ENCODE peak calls at places on chromosomes 2 and 18, in six cellular contexts. J is heart left ventricle, H is adrenal gland, C is body of pancreas, I is gastrocnemius medialis, R is esophagus squamous epithelium. B is an unnamed sample.

GRCh38 chr18:22282311-22283235 is 113.2 kb downstream of the GATA6 start:
- DNase-seq in J (no peak), C (no peak), R (no peak), H (no peak), I (no peak), B (no peak)

GRCh38 chr2:190578158-190579057 is 43.9 kb upstream of the NEMP2 start:
- DNase-seq in R (no peak), J (peak; percentile 56), C (peak; percentile 14), H (no peak), I (no peak), B (no peak)

GRCh38 chr18:58785171-58785805 is 79.4 kb upstream of the ZNF532 start:
- DNase-seq in C (peak; percentile 32), J (no peak), H (no peak), R (no peak), I (no peak), B (no peak)

GRCh38 chr2:45287040-45287439 is 277.8 kb upstream of the SIX2 start:
- DNase-seq in C (no peak), I (no peak), J (no peak), H (no peak), R (no peak), B (no peak)

GRCh38 chr2:96091711-96092579 is 24.4 kb downstream of the ADRA2B start:
- DNase-seq in C (peak; percentile 63), R (no peak), I (no peak), J (no peak), H (no peak), B (no peak)

GRCh38 chr2:16756831-16757644 is 91.4 kb upstream of the CYRIA start:
- DNase-seq in I (peak; percentile 54), C (peak; percentile 77), J (peak; percentile 78), R (no peak), H (peak; percentile 77), B (peak; percentile 73)

GRCh38 chr18:21053127-21053526 is 58.5 kb downstream of the ROCK1 start:
- DNase-seq in I (no peak), J (no peak), H (no peak), R (no peak), C (no peak), B (no peak)

GRCh38 chr18:62781893-62782292 is 66.6 kb downstream of the PHLPP1 start:
- DNase-seq in C (peak; percentile 7), I (peak; percentile 37), H (peak; percentile 75), J (no peak), R (no peak), B (no peak)

GRCh38 chr2:170716851-170717598 is 1.9 kb downstream of the SP5 start:
- DNase-seq in C (peak; percentile 37), H (peak; percentile 17), I (no peak), J (peak; percentile 19), R (no peak), B (peak; percentile 23)

GRCh38 chr2:111155610-111156009 is 34.9 kb downstream of the BCL2L11 start:
- DNase-seq in C (no peak), R (no peak), H (no peak), I (no peak), J (no peak), B (no peak)

GRCh38 chr2:173079968-173080860 is 4.6 kb downstream of the MAP3K20 start:
- DNase-seq in I (no peak), C (no peak), J (no peak), H (no peak), R (no peak), B (no peak)

GRCh38 chr2:65390134-65390533 is 42.3 kb downstream of the SPRED2 start:
- DNase-seq in I (no peak), H (no peak), C (no peak), R (no peak), J (no peak), B (no peak)

GRCh38 chr2:50014168-50014567 is 859.9 kb upstream of the FSHR start:
- DNase-seq in H (no peak), C (no peak), R (no peak), J (no peak), I (no peak), B (no peak)

GRCh38 chr18:67043276-67043675 is 439.4 kb upstream of the CDH19 start:
- DNase-seq in I (no peak), C (no peak), H (no peak), J (no peak), R (no peak), B (no peak)

GRCh38 chr18:23176701-23177432 is 41.6 kb downstream of the CABLES1 start:
- DNase-seq in C (no peak), R (no peak), J (no peak), I (no peak), H (no peak), B (no peak)

GRCh38 chr18:51236225-51236624 is 38.7 kb upstream of the MEX3C start:
- DNase-seq in H (peak; percentile 25), R (no peak), C (no peak), I (no peak), J (no peak), B (no peak)

GRCh38 chr2:53475320-53475719 is 292.3 kb upstream of the CHAC2 start:
- DNase-seq in I (no peak), H (no peak), J (no peak), R (no peak), C (no peak), B (no peak)

GRCh38 chr2:9382604-9383235 is 40.6 kb downstream of the ITGB1BP1 start:
- DNase-seq in I (no peak), J (no peak), C (no peak), H (no peak), R (no peak), B (no peak)

GRCh38 chr2:60806988-60807681 is 51.1 kb downstream of the PAPOLG start:
- DNase-seq in J (no peak), R (no peak), H (no peak), C (no peak), I (no peak), B (no peak)

GRCh38 chr18:77001979-77002378 is 130.6 kb downstream of the MBP start:
- DNase-seq in R (no peak), H (no peak), J (no peak), C (no peak), I (no peak), B (no peak)

GRCh38 chr2:6826081-6826913 is 39.4 kb downstream of the CMPK2 start:
- DNase-seq in H (peak; percentile 24), I (no peak), C (peak; percentile 32), J (no peak), R (no peak), B (peak; percentile 40)

GRCh38 chr18:78899241-78899640 is 80.4 kb upstream of the SALL3 start:
- DNase-seq in I (no peak), J (no peak), C (no peak), R (no peak), H (no peak), B (no peak)

GRCh38 chr18:49899647-49900330 is 86.5 kb upstream of the ACAA2 start:
- DNase-seq in H (no peak), C (peak; percentile 84), R (no peak), I (no peak), J (no peak), B (no peak)

GRCh38 chr2:63881208-63881607 is 39.5 kb downstream of the UGP2 start:
- DNase-seq in R (no peak), C (no peak), J (no peak), I (no peak), H (no peak), B (no peak)

GRCh38 chr2:58432491-58433166 is 191.5 kb upstream of the FANCL start:
- DNase-seq in J (no peak), C (no peak), R (no peak), I (no peak), H (no peak), B (no peak)

GRCh38 chr2:115738138-115738537 is 1295.7 kb downstream of the DPP10 start:
- DNase-seq in R (no peak), C (no peak), I (no peak), H (no peak), J (no peak), B (no peak)

GRCh38 chr2:220555961-220556360 is 928.5 kb downstream of the SLC4A3 start:
- DNase-seq in I (no peak), R (no peak), H (no peak), C (no peak), J (no peak), B (no peak)
- TF ChIP-seq POLR2A in I (no peak), R (no peak), H (no peak), C (no peak), J (no peak), B (no peak)

DNA sequence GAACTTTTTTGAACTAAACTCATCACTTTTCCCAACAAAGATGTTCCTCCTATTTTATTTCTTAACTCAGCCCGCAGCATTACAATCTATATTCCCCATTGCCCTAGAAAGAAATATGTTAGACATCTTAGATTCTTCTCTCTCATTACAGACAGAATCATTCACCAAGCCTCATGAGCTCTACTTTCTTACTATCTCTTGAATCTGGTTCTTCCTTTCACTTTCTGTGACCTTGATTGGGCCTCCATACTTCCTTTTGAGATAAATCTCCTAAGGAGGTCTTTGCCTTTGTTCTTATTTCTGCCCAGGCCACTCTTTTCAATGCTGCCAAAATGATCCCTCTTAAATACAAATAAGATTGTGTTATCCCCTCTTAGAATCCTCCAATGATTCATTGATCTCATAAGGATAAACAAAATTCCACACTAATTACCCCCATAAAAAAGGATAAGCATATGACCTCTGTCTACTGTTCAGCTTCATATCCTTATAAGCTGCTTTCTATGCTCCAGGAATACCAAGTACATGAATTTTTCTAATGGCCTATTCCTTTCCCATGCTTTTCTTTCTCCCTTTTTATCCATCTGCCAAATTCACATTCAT is 400.0 kb downstream of the ARHGAP15 start:
- DNase-seq in H (no peak), C (no peak), I (no peak), J (no peak), R (no peak), B (no peak)
- H3K4me1 ChIP-seq in H (no peaks in the 10 kb centered on the region), C (peaks cover under 1% of the 10 kb centered on the region), I (no peaks in the 10 kb centered on the region), J (no peaks in the 10 kb centered on the region), R (peaks cover 14% of the 10 kb centered on the region), B (no peaks in the 10 kb centered on the region)

GRCh38 chr2:54577035-54577434 is 120.9 kb downstream of the SPTBN1 start:
- DNase-seq in J (no peak), R (no peak), C (peak; percentile 91), H (peak; percentile 80), I (no peak), B (no peak)

GRCh38 chr2:54579061-54579681 is 123.0 kb downstream of the SPTBN1 start:
- DNase-seq in J (no peak), I (no peak), H (no peak), R (no peak), C (no peak), B (no peak)

GRCh38 chr2:54579682-54580349 is 123.7 kb downstream of the SPTBN1 start:
- DNase-seq in R (no peak), C (peak; percentile 31), J (no peak), H (no peak), I (no peak), B (no peak)

GRCh38 chr2:54577944-54578667 is 122.0 kb downstream of the SPTBN1 start:
- DNase-seq in J (no peak), C (no peak), R (no peak), H (no peak), I (no peak), B (no peak)

GRCh38 chr2:54578668-54579045 is 122.5 kb downstream of the SPTBN1 start:
- DNase-seq in C (no peak), I (no peak), J (no peak), R (no peak), H (no peak), B (no peak)
- H3K27ac ChIP-seq in C (peak overlapping the region; percentile 70), I (peak overlapping the region; percentile 13), J (peak overlapping the region; percentile 66), R (peak overlapping the region; percentile 70), H (no peak overlapping the region), B (no peak overlapping the region)

DNA sequence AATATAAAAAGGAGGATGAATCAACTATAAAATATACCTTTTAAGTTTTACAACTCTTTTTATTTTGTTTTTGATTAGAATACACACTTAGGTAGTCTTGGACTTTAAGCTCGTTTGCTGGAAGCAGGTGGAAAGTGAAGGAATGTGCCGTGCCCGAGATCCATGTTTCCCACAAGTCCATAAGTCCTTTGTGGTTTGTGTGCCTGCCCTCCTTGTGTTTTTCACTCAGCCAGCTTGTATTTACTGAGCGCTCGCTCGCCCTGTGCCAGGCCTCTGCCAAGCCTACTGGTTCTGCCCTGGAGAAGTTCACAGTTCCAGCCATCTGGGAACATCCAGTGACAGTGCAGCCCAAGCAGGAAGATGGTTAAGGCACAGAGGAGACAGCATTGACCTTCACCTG is 142.6 kb downstream of the MGAT5 start:
- DNase-seq in I (no peak), H (no peak), R (no peak), C (peak; percentile 16), J (no peak), B (no peak)
- TF ChIP-seq POLR2A in I (no peak), H (no peak), R (no peak), C (no peak), J (no peak), B (no peak)

B was measured in tibial nerve.